ENCODE peak calls at places on chromosomes 7 and 10, in nine cellular contexts. Z is RWPE2, B is tibial nerve, W is thoracic aorta, D is adrenal gland, O is progenitor cell of endocrine pancreas, X is fibroblast of the aortic adventitia, A is brain microvascular endothelial cell, P is tibial artery. N is an unnamed sample.

GRCh38 chr10:51063659-51064535 is 10.4 kb upstream of the PRKG1 start:
- DNase-seq in W (no peak), D (no peak), Z (no peak), X (peak), O (no peak), P (no peak), B (no peak), A (no peak), N (no peak)

GRCh38 chr7:72405389-72405788 is 6.7 kb downstream of the CALN1 start:
- DNase-seq in O (no peak), P (no peak), A (no peak), Z (no peak), D (no peak), B (no peak), X (no peak), W (no peak), N (no peak)

GRCh38 chr10:86362566-86363183 is 3.9 kb downstream of the GRID1 start:
- DNase-seq in O (no peak), X (no peak), D (peak), Z (peak), P (peak), B (no peak), A (no peak), W (no peak), N (no peak)

GRCh38 chr7:26375604-26376207 is 84.0 kb downstream of the SNX10 start:
- DNase-seq in D (no peak), P (no peak), B (no peak), Z (no peak), A (no peak), W (no peak), X (no peak), O (no peak), N (no peak)

GRCh38 chr7:2956526-2957368 is 86.9 kb downstream of the CARD11 start:
- DNase-seq in Z (peak), O (no peak), P (peak), X (peak), A (peak), B (no peak), D (peak), W (no peak), N (no peak)

GRCh38 chr10:97715259-97715874 is 1.8 kb downstream of the MARVELD1 start:
- DNase-seq in Z (no peak), O (no peak), W (no peak), D (no peak), X (no peak), B (no peak), P (peak), A (no peak), N (no peak)

GRCh38 chr7:143002106-143002505 is 24.8 kb downstream of the OR9A2 start:
- DNase-seq in X (peak), O (no peak), B (no peak), D (no peak), A (no peak), W (no peak), P (no peak), Z (no peak), N (no peak)

GRCh38 chr7:73967832-73968295 is 60.1 kb upstream of the ELN start:
- DNase-seq in P (no peak), A (no peak), Z (no peak), B (no peak), D (no peak), W (no peak), X (no peak), O (no peak), N (no peak)

GRCh38 chr7:158074896-158075632 is 512.6 kb downstream of the PTPRN2 start:
- DNase-seq in Z (peak), A (no peak), X (no peak), B (no peak), P (peak), W (no peak), O (no peak), D (no peak), N (no peak)

GRCh38 chr10:76453997-76454396 is 1022.6 kb downstream of the LRMDA start:
- DNase-seq in W (no peak), O (no peak), D (no peak), A (no peak), Z (no peak), B (no peak), P (no peak), X (no peak), N (no peak)

GRCh38 chr10:22321831-22322662 is 1.1 kb downstream of the BMI1 start:
- DNase-seq in X (no peak), B (no peak), Z (no peak), A (no peak), P (peak), D (peak), W (no peak), O (no peak), N (no peak)

GRCh38 chr10:1358860-1359598 is 302.8 kb downstream of the WDR37 start:
- DNase-seq in B (no peak), X (no peak), P (no peak), A (no peak), O (no peak), W (no peak), Z (no peak), D (no peak), N (no peak)

GRCh38 chr7:106521115-106521514 is 139.8 kb downstream of the CCDC71L start:
- DNase-seq in Z (no peak), D (no peak), W (no peak), X (no peak), P (no peak), B (no peak), A (no peak), O (no peak), N (no peak)
- TF ChIP-seq CTCF in Z (no peak), D (no peak), W (no peak), X (no peak), P (no peak), B (no peak), A (peak), O (no peak), N (no peak)

DNA sequence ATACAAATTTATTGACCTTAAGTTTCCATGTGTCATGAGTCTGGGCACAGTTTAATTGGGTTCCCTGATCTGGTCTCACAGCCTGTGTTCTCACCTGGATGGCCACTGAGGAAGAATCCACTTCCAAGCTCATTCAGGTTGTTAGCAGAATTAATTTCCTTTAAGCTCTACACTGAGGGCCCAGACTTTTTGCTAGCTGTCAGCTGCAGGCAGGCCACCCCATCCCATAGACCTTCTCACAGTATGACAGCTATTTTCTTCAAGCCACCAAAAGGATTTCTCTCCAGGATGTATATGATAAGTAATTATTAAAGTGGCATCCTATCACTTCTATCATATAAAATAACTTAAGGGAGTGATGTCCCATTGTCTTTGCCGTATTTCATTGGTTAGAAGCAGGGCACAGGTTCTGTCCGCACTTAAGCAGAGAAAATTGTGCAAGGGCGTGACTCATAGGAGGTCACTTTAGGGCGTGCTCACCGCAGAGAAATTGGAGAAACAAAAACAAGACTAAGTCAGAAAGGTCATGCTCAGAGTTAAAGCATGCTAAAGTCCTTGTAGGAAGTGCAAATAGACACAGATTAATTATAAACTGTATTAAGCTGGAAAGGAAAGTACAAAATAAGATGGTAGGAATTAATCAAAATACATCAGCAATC is 109.9 kb downstream of the AHR start:
- DNase-seq in O (no peak), X (peak), B (peak), A (peak), P (no peak), W (peak), Z (peak), D (peak), N (no peak)
- TF ChIP-seq CTCF in O (no peak), X (no peak), B (no peak), A (no peak), P (no peak), W (no peak), Z (no peak), D (no peak), N (no peak)

DNA sequence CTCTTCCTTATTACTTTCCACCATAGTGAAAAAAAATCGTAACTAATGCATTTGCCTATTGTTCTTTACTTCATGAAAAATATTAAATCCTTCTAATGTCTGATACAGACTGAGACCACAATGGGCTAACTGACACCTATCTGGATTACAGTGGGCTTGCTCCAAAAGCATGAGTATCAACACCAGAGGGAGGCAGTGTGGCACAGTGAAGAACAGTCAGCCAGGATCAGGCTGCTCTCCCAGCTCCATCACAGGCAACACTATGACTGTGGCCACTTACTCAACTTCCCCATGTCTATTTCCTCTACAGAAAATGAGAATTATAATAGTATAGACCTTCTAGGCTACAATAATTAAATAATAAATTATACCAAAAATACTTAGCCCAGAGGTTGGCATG is 97.2 kb downstream of the SLC25A13 start:
- DNase-seq in P (no peak), A (peak), D (no peak), Z (no peak), X (no peak), B (no peak), O (no peak), W (no peak), N (no peak)
- TF ChIP-seq CTCF in P (no peak), A (peak), D (no peak), Z (no peak), X (peak), B (no peak), O (no peak), W (no peak), N (peak)

GRCh38 chr10:101566333-101567164 is 21.5 kb downstream of the POLL start:
- DNase-seq in Z (peak), O (peak), X (peak), D (no peak), W (no peak), B (no peak), A (no peak), P (peak), N (peak)
- TF ChIP-seq CTCF in Z (no peak), O (peak), X (no peak), D (no peak), W (no peak), B (no peak), A (peak), P (no peak), N (no peak)